ENCODE peak calls at places on chromosomes 5 and 9, in five cellular contexts. A is HEK293T, E is GM23338, K is foreskin melanocyte, G is amniotic stem cell. C is an unnamed sample.

GRCh38 chr9:85702881-85703280 is 38.9 kb downstream of the AGTPBP1 start:
- DNase-seq in E (no peak), K (no peak), A (no peak), G (no peak), C (no peak)

GRCh38 chr9:98491778-98492177 is 217.0 kb downstream of the GABBR2 start:
- DNase-seq in G (peak), A (no peak), E (no peak), K (no peak), C (no peak)

GRCh38 chr9:85276743-85277142 is 465.0 kb downstream of the AGTPBP1 start:
- DNase-seq in A (no peak), G (no peak), E (no peak), K (peak), C (no peak)

GRCh38 chr9:4226331-4227250 is 73.3 kb downstream of the GLIS3 start:
- DNase-seq in G (no peak), K (no peak), A (no peak), E (peak), C (no peak)

GRCh38 chr5:180787711-180788431 is 14.7 kb downstream of the MGAT1 start:
- DNase-seq in E (no peak), K (no peak), G (no peak), A (no peak), C (peak)

GRCh38 chr9:114282926-114283325 is 40.0 kb upstream of the ORM1 start:
- DNase-seq in G (peak), K (no peak), E (no peak), A (no peak), C (no peak)

GRCh38 chr5:6715758-6716633 is 2.8 kb downstream of the TENT4A start:
- DNase-seq in G (no peak), K (no peak), E (no peak), A (no peak), C (no peak)

GRCh38 chr9:123742009-123742767 is 187.7 kb downstream of the DENND1A start:
- DNase-seq in A (no peak), K (peak), E (no peak), G (no peak), C (no peak)

GRCh38 chr5:179802207-179802883 is 4.3 kb downstream of the MGAT4B start:
- DNase-seq in E (no peak), G (no peak), K (no peak), A (no peak), C (no peak)

GRCh38 chr9:37201581-37201980 is 81.2 kb downstream of the ZCCHC7 start:
- DNase-seq in E (peak), A (no peak), G (no peak), K (peak), C (no peak)

GRCh38 chr5:134411546-134412266 is at the start of gene CDKN2AIPNL:
- DNase-seq in A (peak), E (peak), K (peak), G (peak), C (peak)

GRCh38 chr5:16615737-16616535 is 861 bp downstream of the RETREG1 start:
- DNase-seq in G (no peak), K (no peak), E (peak), A (no peak), C (no peak)

GRCh38 chr9:70195456-70195855 is 63.3 kb upstream of the SMC5 start:
- DNase-seq in E (no peak), A (no peak), K (no peak), G (no peak), C (no peak)

GRCh38 chr9:133803028-133803585 is 65.0 kb upstream of the SARDH start:
- DNase-seq in A (no peak), G (no peak), K (no peak), E (no peak), C (no peak)

GRCh38 chr5:86665984-86666760 is 48.4 kb downstream of the COX7C start:
- DNase-seq in G (no peak), K (no peak), E (peak), A (no peak), C (peak)

GRCh38 chr9:137150485-137151060 is 11.6 kb downstream of the GRIN1 start:
- DNase-seq in E (peak), G (no peak), A (peak), K (no peak), C (peak)

GRCh38 chr5:73706963-73707362 is 81.0 kb downstream of the ARHGEF28 start:
- DNase-seq in G (no peak), E (no peak), A (no peak), K (no peak), C (no peak)

GRCh38 chr9:104802110-104802509 is 38.2 kb downstream of the NIPSNAP3B start:
- DNase-seq in K (no peak), E (no peak), G (no peak), A (no peak), C (no peak)

GRCh38 chr5:16467363-16468219 is 2.0 kb upstream of the ZNF622 start:
- DNase-seq in A (no peak), G (peak), K (no peak), E (no peak), C (no peak)

GRCh38 chr5:153784277-153784676 is 254.4 kb downstream of the FAM114A2 start:
- DNase-seq in K (no peak), G (no peak), E (no peak), A (no peak), C (no peak)

GRCh38 chr5:138065102-138065501 is 18.7 kb upstream of the WNT8A start:
- DNase-seq in K (no peak), A (peak), E (peak), G (no peak), C (peak)

GRCh38 chr5:42074353-42074752 is 149.3 kb downstream of the FBXO4 start:
- DNase-seq in E (no peak), A (no peak), G (no peak), K (peak), C (no peak)

GRCh38 chr5:43413966-43414365 is 1.8 kb upstream of the CCL28 start:
- DNase-seq in G (no peak), K (no peak), E (no peak), A (no peak), C (no peak)

GRCh38 chr5:66671305-66671704 is 75.1 kb downstream of the MAST4 start:
- DNase-seq in K (no peak), A (no peak), G (no peak), E (no peak), C (no peak)

GRCh38 chr9:135670721-135671590 is 7.8 kb downstream of the LCN9 start:
- DNase-seq in K (no peak), E (no peak), G (no peak), A (no peak), C (peak)

GRCh38 chr5:179348011-179348530 is 2.8 kb upstream of the ADAMTS2 start:
- DNase-seq in E (no peak), A (no peak), G (no peak), K (no peak), C (no peak)

GRCh38 chr9:73183917-73184861 is 32.5 kb downstream of the ANXA1 start:
- DNase-seq in K (peak), G (peak), E (peak), A (no peak), C (no peak)

GRCh38 chr5:130168211-130168610 is 263.9 kb downstream of the CHSY3 start:
- DNase-seq in E (no peak), A (no peak), K (no peak), G (no peak), C (no peak)

GRCh38 chr9:132631280-132631679 is 38.5 kb downstream of the DDX31 start:
- DNase-seq in A (no peak), E (no peak), K (no peak), G (no peak), C (no peak)

GRCh38 chr9:134321957-134322741 is 4.1 kb upstream of the RXRA start:
- DNase-seq in K (no peak), A (no peak), G (no peak), E (no peak), C (no peak)

GRCh38 chr5:33271606-33272005 is 169.2 kb upstream of the TARS1 start:
- DNase-seq in G (no peak), A (no peak), K (no peak), E (no peak), C (no peak)

GRCh38 chr9:87065981-87066380 is 118.7 kb upstream of the GAS1 start:
- DNase-seq in A (no peak), G (no peak), E (no peak), K (no peak), C (no peak)

GRCh38 chr5:77641963-77642589 is 3.6 kb upstream of the OTP start:
- DNase-seq in A (no peak), E (peak), K (no peak), G (no peak), C (no peak)

GRCh38 chr5:111411321-111411720 is 101.0 kb downstream of the STARD4 start:
- DNase-seq in G (no peak), E (no peak), A (no peak), K (no peak), C (no peak)

GRCh38 chr9:86340356-86341006 is 13.7 kb downstream of the TUT7 start:
- DNase-seq in E (no peak), G (no peak), A (no peak), K (no peak), C (no peak)

GRCh38 chr9:137975936-137976565 is 98.5 kb downstream of the CACNA1B start:
- DNase-seq in A (no peak), G (no peak), K (no peak), E (no peak), C (no peak)

GRCh38 chr5:6419340-6419852 is 29.3 kb upstream of the UBE2QL1 start:
- DNase-seq in A (no peak), E (no peak), K (no peak), G (no peak), C (no peak)

GRCh38 chr5:79484731-79485130 is 29.2 kb downstream of the HOMER1 start:
- DNase-seq in E (no peak), K (no peak), A (no peak), G (no peak), C (no peak)

C was measured in WTC11.